ENCODE peak calls at places on chromosome 22, in nine cellular contexts. D is GM12865, K is coronary artery, O is NCI-H1436, E is lower leg skin, P is pulmonary artery endothelial cell, W is HEK293T, Y is left cardiac atrium, V is endothelial cell of umbilical vein. F is an unnamed sample.

GRCh38 chr22:50272103-50272782 is 2.1 kb upstream of the MAPK11 start:
- DNase-seq in D (no peak), K (no peak), O (no peak), E (no peak), P (no peak), W (no peak), Y (no peak), V (no peak), F (no peak)

GRCh38 chr22:39242809-39243442 is 1.9 kb downstream of the PDGFB start:
- DNase-seq in D (no peak), K (no peak), O (no peak), E (no peak), P (no peak), W (no peak), Y (no peak), V (no peak), F (no peak)

GRCh38 chr22:17867160-17867785 is 93.0 kb upstream of the BID start:
- DNase-seq in D (no peak), K (no peak), O (no peak), E (no peak), P (no peak), W (no peak), Y (peak; percentile 67), V (no peak), F (peak; percentile 13)

GRCh38 chr22:33811686-33812085 is 108.6 kb downstream of the LARGE1 start:
- DNase-seq in D (no peak), K (no peak), O (no peak), E (peak; percentile 90), P (no peak), W (no peak), Y (peak; percentile 71), V (no peak), F (no peak)

GRCh38 chr22:30015846-30016245 is 64.4 kb upstream of the HORMAD2 start:
- DNase-seq in D (no peak), K (no peak), O (no peak), E (peak; percentile 57), P (no peak), W (no peak), Y (no peak), V (no peak), F (no peak)

GRCh38 chr22:24427500-24428164 is at the start of gene ADORA2A:
- DNase-seq in D (peak; percentile 88), K (no peak), O (no peak), E (no peak), P (no peak), W (no peak), Y (no peak), V (no peak), F (no peak)

GRCh38 chr22:27962268-27963191 is 43.5 kb upstream of the PITPNB start:
- DNase-seq in D (no peak), K (no peak), O (no peak), E (no peak), P (no peak), W (peak; percentile 58), Y (no peak), V (peak; percentile 39), F (no peak)

GRCh38 chr22:36589856-36590255 is 60.9 kb upstream of the EIF3D start:
- DNase-seq in D (no peak), K (no peak), O (no peak), E (no peak), P (no peak), W (no peak), Y (no peak), V (no peak), F (no peak)

GRCh38 chr22:27412866-27413445 is 388.6 kb downstream of the MN1 start:
- DNase-seq in D (no peak), K (no peak), O (no peak), E (no peak), P (no peak), W (no peak), Y (no peak), V (no peak), F (no peak)

GRCh38 chr22:37242395-37242918 is 1.6 kb downstream of the RAC2 start:
- DNase-seq in D (peak; percentile 95), K (no peak), O (no peak), E (peak; percentile 92), P (no peak), W (no peak), Y (peak; percentile 55), V (peak; percentile 51), F (peak; percentile 31)

GRCh38 chr22:46738961-46739870 is 1.2 kb upstream of the CERK start:
- DNase-seq in D (peak; percentile 15), K (no peak), O (no peak), E (peak; percentile 94), P (no peak), W (no peak), Y (peak; percentile 57), V (peak; percentile 76), F (peak; percentile 47)

GRCh38 chr22:33028191-33028700 is 29.9 kb downstream of the SYN3 start:
- DNase-seq in D (no peak), K (no peak), O (no peak), E (peak; percentile 5), P (no peak), W (no peak), Y (no peak), V (no peak), F (no peak)

GRCh38 chr22:33300165-33300564 is 242.0 kb upstream of the SYN3 start:
- DNase-seq in D (peak; percentile 12), K (no peak), O (no peak), E (no peak), P (no peak), W (no peak), Y (no peak), V (no peak), F (no peak)

GRCh38 chr22:46826438-46826837 is 64.0 kb downstream of the TBC1D22A start:
- DNase-seq in D (no peak), K (peak; percentile 64), O (no peak), E (no peak), P (no peak), W (no peak), Y (no peak), V (no peak), F (no peak)

GRCh38 chr22:30241576-30242371 is 4.8 kb downstream of the LIF start:
- DNase-seq in D (no peak), K (no peak), O (no peak), E (no peak), P (no peak), W (no peak), Y (no peak), V (no peak), F (no peak)

GRCh38 chr22:18067548-18068341 is 10.0 kb upstream of the PEX26 start:
- DNase-seq in D (no peak), K (no peak), O (no peak), E (peak; percentile 60), P (no peak), W (no peak), Y (no peak), V (no peak), F (no peak)

GRCh38 chr22:23529166-23530103 is 50.7 kb downstream of the IGLL1 start:
- DNase-seq in D (no peak), K (no peak), O (no peak), E (no peak), P (no peak), W (no peak), Y (no peak), V (no peak), F (no peak)

GRCh38 chr22:32528316-32528715 is 53.7 kb downstream of the FBXO7 start:
- DNase-seq in D (no peak), K (no peak), O (no peak), E (no peak), P (no peak), W (no peak), Y (no peak), V (no peak), F (no peak)

GRCh38 chr22:47307326-47307725 is 544.9 kb downstream of the TBC1D22A start:
- DNase-seq in D (no peak), K (peak; percentile 45), O (no peak), E (peak; percentile 29), P (no peak), W (no peak), Y (no peak), V (no peak), F (no peak)